ENCODE peak calls at places on chromosomes 13 and 19, in ten cellular contexts. G is ascending aorta, P is colonic mucosa, T is NCI-H2107, Y is EL, M is AG04450, X is neural crest cell, I is T-helper 17 cell, S is left cardiac atrium, J is HS-5. L is an unnamed sample.

GRCh38 chr13:110262082-110262436 is 44.9 kb downstream of the COL4A1 start:
- DNase-seq in G (peak; percentile 52), P (no peak), T (no peak), Y (no peak), M (no peak), X (no peak), I (no peak), S (no peak), J (no peak), L (no peak)

GRCh38 chr13:48576448-48576993 is 43.6 kb upstream of the RCBTB2 start:
- DNase-seq in G (no peak), P (no peak), T (no peak), Y (no peak), M (no peak), X (no peak), I (no peak), S (no peak), J (no peak), L (no peak)

GRCh38 chr19:20787766-20788165 is 11.7 kb downstream of the ZNF66 start:
- DNase-seq in G (no peak), P (no peak), T (no peak), Y (peak; percentile 3), M (no peak), X (no peak), I (no peak), S (no peak), J (no peak), L (no peak)

GRCh38 chr13:102536196-102536595 is 60.6 kb upstream of the TPP2 start:
- DNase-seq in G (no peak), P (no peak), T (no peak), Y (no peak), M (no peak), X (no peak), I (no peak), S (no peak), J (no peak), L (no peak)

GRCh38 chr19:8065489-8066261 is 13.1 kb downstream of the CCL25 start:
- DNase-seq in G (no peak), P (no peak), T (no peak), Y (no peak), M (no peak), X (no peak), I (no peak), S (no peak), J (no peak), L (no peak)

GRCh38 chr19:4669723-4670480 is at the start of gene MYDGF:
- DNase-seq in G (peak; percentile 94), P (peak; percentile 92), T (peak; percentile 65), Y (peak; percentile 88), M (peak; percentile 54), X (peak; percentile 89), I (peak; percentile 95), S (peak; percentile 96), J (peak; percentile 47), L (peak; percentile 61)

GRCh38 chr19:46714523-46715106 is 2.3 kb downstream of the PRKD2 start:
- DNase-seq in G (no peak), P (no peak), T (no peak), Y (peak; percentile 40), M (no peak), X (no peak), I (no peak), S (no peak), J (no peak), L (no peak)

GRCh38 chr19:33794578-33795369 is 1.9 kb upstream of the KCTD15 start:
- DNase-seq in G (no peak), P (no peak), T (no peak), Y (peak; percentile 11), M (no peak), X (no peak), I (no peak), S (peak; percentile 52), J (no peak), L (no peak)

GRCh38 chr19:41795031-41795461 is 1.3 kb upstream of the CEACAM3 start:
- DNase-seq in G (no peak), P (peak; percentile 77), T (peak; percentile 42), Y (peak; percentile 39), M (no peak), X (peak; percentile 48), I (no peak), S (peak; percentile 26), J (no peak), L (peak; percentile 48)

GRCh38 chr19:34366670-34367423 is 1.9 kb downstream of the GPI start:
- DNase-seq in G (no peak), P (peak; percentile 30), T (no peak), Y (peak; percentile 65), M (peak; percentile 23), X (no peak), I (no peak), S (no peak), J (no peak), L (no peak)

GRCh38 chr19:35065574-35065973 is 24.1 kb downstream of the HPN start:
- DNase-seq in G (no peak), P (no peak), T (no peak), Y (no peak), M (no peak), X (no peak), I (no peak), S (no peak), J (no peak), L (no peak)

GRCh38 chr19:8526345-8527062 is 12.5 kb upstream of the ZNF414 start:
- DNase-seq in G (peak; percentile 92), P (peak; percentile 95), T (no peak), Y (peak; percentile 93), M (peak; percentile 78), X (peak; percentile 96), I (no peak), S (peak; percentile 94), J (peak; percentile 63), L (peak; percentile 77)

GRCh38 chr19:15476334-15476733 is 3.0 kb downstream of the PGLYRP2 start:
- DNase-seq in G (no peak), P (no peak), T (no peak), Y (no peak), M (no peak), X (no peak), I (no peak), S (no peak), J (no peak), L (no peak)